ENCODE peak calls at places on chromosome 11, in six cellular contexts. A is glutamatergic neuron, K is Calu3, V is OCI-LY7, N is fibroblast of mammary gland, B is lower leg skin. H is an unnamed sample.

GRCh38 chr11:34405079-34405858 is 33.5 kb upstream of the CAT start:
- DNase-seq in N (peak), K (no peak), V (no peak), A (no peak), B (no peak), H (no peak)

GRCh38 chr11:108916290-108916689 is 251.4 kb downstream of the DDX10 start:
- DNase-seq in A (no peak), V (no peak), N (no peak), K (no peak), B (no peak), H (no peak)

GRCh38 chr11:128904872-128905344 is 13.8 kb downstream of the KCNJ5 start:
- DNase-seq in K (peak), V (no peak), A (peak), B (no peak), N (no peak), H (no peak)

GRCh38 chr11:132623496-132623895 is 908.8 kb downstream of the OPCML start:
- DNase-seq in A (no peak), V (no peak), B (no peak), N (no peak), K (no peak), H (no peak)

GRCh38 chr11:63583288-63583687 is 20.1 kb upstream of the PLAAT2 start:
- DNase-seq in N (no peak), A (no peak), V (no peak), B (no peak), K (no peak), H (no peak)

GRCh38 chr11:28110839-28111235 is 2.6 kb downstream of the METTL15 start:
- DNase-seq in N (no peak), V (no peak), B (no peak), A (no peak), K (no peak), H (no peak)

GRCh38 chr11:86761978-86762377 is 38.4 kb upstream of the PRSS23 start:
- DNase-seq in N (peak), K (no peak), A (no peak), V (no peak), B (no peak), H (no peak)

GRCh38 chr11:991711-992307 is 44.7 kb downstream of the MUC6 start:
- DNase-seq in A (no peak), B (no peak), K (no peak), V (no peak), N (no peak), H (no peak)

GRCh38 chr11:45451766-45452440 is 165.8 kb upstream of the SYT13 start:
- DNase-seq in V (no peak), K (no peak), N (peak), B (no peak), A (no peak), H (no peak)

GRCh38 chr11:66324626-66325025 is 7.8 kb upstream of the CD248 start:
- DNase-seq in N (no peak), A (no peak), B (no peak), K (no peak), V (no peak), H (no peak)

GRCh38 chr11:77617892-77618291 is 19.7 kb downstream of the CLNS1A start:
- DNase-seq in N (no peak), V (no peak), B (no peak), A (no peak), K (no peak), H (no peak)

GRCh38 chr11:65488273-65489058 is 10.4 kb upstream of the MALAT1 start:
- DNase-seq in A (peak), K (no peak), N (peak), B (peak), V (peak), H (no peak)

GRCh38 chr11:2209900-2210321 is 38.3 kb upstream of the TH start:
- DNase-seq in N (no peak), A (peak), B (no peak), V (no peak), K (no peak), H (no peak)

GRCh38 chr11:66559141-66559861 is 9.1 kb downstream of the CTSF start:
- DNase-seq in V (no peak), N (peak), K (no peak), B (no peak), A (no peak), H (no peak)

GRCh38 chr11:43992834-43993637 is 50.6 kb downstream of the C11orf96 start:
- DNase-seq in B (no peak), K (no peak), A (no peak), V (no peak), N (no peak), H (no peak)

GRCh38 chr11:66891849-66892660 is 35.2 kb downstream of the LRFN4 start:
- DNase-seq in N (peak), K (peak), A (no peak), V (no peak), B (no peak), H (no peak)

GRCh38 chr11:111698852-111699559 is 67.2 kb downstream of the PPP2R1B start:
- DNase-seq in A (no peak), V (no peak), N (peak), K (no peak), B (no peak), H (no peak)

GRCh38 chr11:114229062-114229450 is 67.1 kb upstream of the NNMT start:
- DNase-seq in B (no peak), K (no peak), V (no peak), N (no peak), A (no peak), H (no peak)

GRCh38 chr11:121366970-121367369 is 74.4 kb downstream of the SC5D start:
- DNase-seq in A (no peak), B (no peak), V (peak), N (no peak), K (no peak), H (no peak)

GRCh38 chr11:60699282-60699681 is at the start of gene MS4A8:
- DNase-seq in V (no peak), K (peak), B (no peak), A (no peak), N (no peak), H (no peak)

GRCh38 chr11:86781546-86781945 is 18.8 kb upstream of the PRSS23 start:
- DNase-seq in V (no peak), B (no peak), A (no peak), K (no peak), N (no peak), H (no peak)

GRCh38 chr11:9148035-9148434 is 56.6 kb upstream of the SCUBE2 start:
- DNase-seq in N (no peak), K (no peak), A (no peak), B (no peak), V (no peak), H (no peak)

GRCh38 chr11:124669193-124669592 is 4.3 kb downstream of the SIAE start:
- DNase-seq in B (no peak), A (peak), K (peak), N (peak), V (peak), H (peak)

GRCh38 chr11:20112291-20113146 is 47.8 kb downstream of the DBX1 start:
- DNase-seq in N (peak), V (no peak), B (peak), K (peak), A (no peak), H (no peak)

GRCh38 chr11:104338186-104338585 is 174.2 kb upstream of the PDGFD start:
- DNase-seq in B (no peak), K (no peak), A (no peak), N (peak), V (no peak), H (no peak)

GRCh38 chr11:126829716-126830115 is 170.9 kb downstream of the KIRREL3 start:
- DNase-seq in V (no peak), K (no peak), B (no peak), A (no peak), N (no peak), H (no peak)

GRCh38 chr11:128553662-128554392 is 33.5 kb downstream of the ETS1 start:
- DNase-seq in N (peak), A (no peak), V (peak), B (no peak), K (no peak), H (no peak)

GRCh38 chr11:115919341-115920086 is 415.3 kb upstream of the CADM1 start:
- DNase-seq in V (no peak), K (no peak), B (no peak), A (no peak), N (no peak), H (no peak)

GRCh38 chr11:64358907-64359711 is at the start of gene RPS6KA4:
- DNase-seq in B (no peak), N (peak), K (peak), A (no peak), V (peak), H (no peak)

GRCh38 chr11:72781313-72782080 is 12.3 kb downstream of the STARD10 start:
- DNase-seq in K (peak), N (no peak), A (peak), B (no peak), V (peak), H (no peak)

GRCh38 chr11:2975594-2975993 is 16.5 kb downstream of the NAP1L4 start:
- DNase-seq in N (peak), K (peak), A (no peak), B (peak), V (peak), H (no peak)

GRCh38 chr11:134678152-134678551 is 266.1 kb upstream of the B3GAT1 start:
- DNase-seq in K (no peak), V (no peak), N (no peak), A (no peak), B (peak), H (no peak)

GRCh38 chr11:33542921-33543320 is 157.7 kb downstream of the C11orf91 start:
- DNase-seq in K (peak), V (peak), A (peak), B (no peak), N (peak), H (peak)

GRCh38 chr11:94873910-94874575 is 99.3 kb downstream of the CWC15 start:
- DNase-seq in B (no peak), A (no peak), K (no peak), V (no peak), N (no peak), H (no peak)

GRCh38 chr11:94876222-94876621 is 97.1 kb downstream of the CWC15 start:
- DNase-seq in V (no peak), A (no peak), B (peak), K (no peak), N (no peak), H (no peak)

GRCh38 chr11:94879006-94879405 is 94.3 kb downstream of the CWC15 start:
- DNase-seq in A (no peak), B (peak), N (no peak), V (no peak), K (no peak), H (no peak)

GRCh38 chr11:94877446-94878200 is 95.7 kb downstream of the CWC15 start:
- DNase-seq in B (peak), N (no peak), V (no peak), K (no peak), A (no peak), H (no peak)

DNA sequence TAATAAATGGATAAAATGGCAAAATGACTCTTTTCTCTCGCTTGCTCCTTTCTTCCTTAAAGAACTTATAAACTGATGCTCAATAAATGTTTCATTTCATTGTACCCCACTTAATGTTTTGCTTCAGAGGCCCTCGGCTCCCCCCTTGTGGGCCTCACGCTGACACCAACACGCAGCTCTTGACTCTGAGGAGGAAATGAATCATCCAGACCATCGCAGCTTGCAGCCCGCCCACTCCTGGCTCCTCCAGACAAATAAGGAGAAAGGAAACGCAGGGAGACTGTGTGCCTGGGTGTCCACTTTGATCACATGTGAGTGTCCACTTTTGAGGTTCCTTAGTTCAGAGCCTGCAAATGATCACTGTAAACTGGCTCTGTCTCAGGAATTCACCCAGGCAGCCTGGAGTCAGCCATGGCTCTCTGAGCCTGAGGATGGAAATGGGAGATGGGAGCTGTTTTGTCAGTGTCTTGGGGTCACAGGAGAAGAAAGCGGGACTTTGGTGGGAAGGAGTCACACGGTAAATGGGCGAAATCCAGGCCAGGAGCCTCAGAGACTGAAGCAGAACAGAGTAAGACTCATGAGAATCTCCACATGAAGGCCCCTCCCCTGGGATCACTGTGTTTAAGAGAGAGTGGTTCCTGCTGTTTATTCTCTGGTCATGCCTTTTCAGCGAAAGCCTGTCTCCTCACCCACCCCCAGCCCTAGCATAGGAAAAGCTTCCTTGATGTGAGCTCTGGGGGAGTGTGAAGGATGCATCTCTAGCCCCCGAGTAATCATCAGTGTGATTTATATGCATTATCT is 96.5 kb downstream of the CWC15 start:
- DNase-seq in K (peak), A (no peak), B (peak), N (peak), V (no peak), H (no peak)
- TF ChIP-seq CTCF in K (no peak), A (no peak), B (no peak), N (peak), V (no peak), H (no peak)

DNA sequence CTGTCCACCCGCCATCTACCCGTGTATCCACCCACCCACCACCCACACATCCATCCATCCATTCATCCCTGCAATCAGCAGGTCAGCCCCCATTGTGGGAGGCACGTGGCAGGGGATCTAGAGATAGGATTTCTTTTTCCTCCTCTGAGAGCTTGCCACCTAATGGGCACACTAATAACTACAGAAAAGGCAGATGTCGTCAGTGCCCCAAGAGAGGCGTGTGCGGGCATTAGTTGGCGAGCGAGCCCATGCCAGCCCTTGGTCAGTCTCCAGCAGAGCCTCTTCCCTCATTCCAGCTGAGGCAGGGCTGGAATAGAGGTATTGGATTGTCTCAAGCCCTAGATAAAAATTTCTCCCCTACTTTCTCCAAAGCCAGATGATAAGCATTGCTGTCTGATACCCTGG is 9.7 kb downstream of the USP2 start:
- DNase-seq in B (no peak), K (no peak), V (peak), N (no peak), A (no peak), H (no peak)
- TF ChIP-seq CTCF in B (no peak), K (no peak), V (peak), N (no peak), A (no peak), H (no peak)

GRCh38 chr11:6251120-6251733 is 8.4 kb upstream of the CCKBR start:
- DNase-seq in B (no peak), V (peak), N (peak), A (peak), K (peak), H (peak)
- TF ChIP-seq CTCF in B (peak), V (peak), N (peak), A (peak), K (peak), H (peak)

GRCh38 chr11:123247498-123247799 is 52.4 kb upstream of the CLMP start:
- DNase-seq in N (no peak), K (no peak), V (no peak), A (no peak), B (no peak), H (no peak)
- TF ChIP-seq CTCF in N (no peak), K (no peak), V (peak), A (peak), B (no peak), H (peak)

H was measured in neural crest cell.